ENCODE peak calls at places on chromosomes 1 and 21, in seven cellular contexts. P is right lobe of liver, F is cardiac muscle cell, W is thoracic aorta, D is K562, M is A549, A is pancreas. G is an unnamed sample. For H3K4me1 and H3K9me3, the result is how much of the 10 kb centered on the place peaks cover.

GRCh38 chr1:206117151-206117948 is at the start of gene AVPR1B:
- DNase-seq in P (peak), F (peak), W (no peak), D (no peak), M (peak), A (peak), G (peak)

GRCh38 chr1:27005648-27006496 is 6.8 kb downstream of the TENT5B start:
- DNase-seq in P (no peak), F (no peak), W (no peak), D (no peak), M (no peak), A (no peak), G (no peak)

GRCh38 chr1:200488375-200489165 is 78.7 kb upstream of the ZNF281 start:
- DNase-seq in P (no peak), F (peak), W (no peak), D (peak), M (peak), A (peak), G (peak)

GRCh38 chr1:41892211-41892840 is 26.4 kb downstream of the HIVEP3 start:
- DNase-seq in P (no peak), F (no peak), W (no peak), D (no peak), M (no peak), A (no peak), G (no peak)

GRCh38 chr1:209434066-209434465 is 149.4 kb upstream of the CAMK1G start:
- DNase-seq in P (no peak), F (no peak), W (no peak), D (no peak), M (no peak), A (no peak), G (no peak)

GRCh38 chr1:209190591-209191241 is 392.8 kb upstream of the CAMK1G start:
- DNase-seq in P (peak), F (peak), W (no peak), D (peak), M (peak), A (peak), G (peak)

GRCh38 chr1:26700711-26701110 is 4.9 kb downstream of the ARID1A start:
- DNase-seq in P (no peak), F (no peak), W (no peak), D (no peak), M (no peak), A (no peak), G (no peak)

GRCh38 chr1:85417017-85417416 is 47.9 kb downstream of the DDAH1 start:
- DNase-seq in P (no peak), F (no peak), W (no peak), D (no peak), M (no peak), A (no peak), G (no peak)

GRCh38 chr1:6491076-6491449 is 404 bp downstream of the PLEKHG5 start:
- DNase-seq in P (no peak), F (no peak), W (no peak), D (no peak), M (no peak), A (no peak), G (no peak)

GRCh38 chr1:94892604-94893280 is 34.2 kb downstream of the CNN3 start:
- DNase-seq in P (no peak), F (no peak), W (no peak), D (no peak), M (no peak), A (no peak), G (no peak)

GRCh38 chr1:145782166-145783099 is 41.5 kb downstream of the RNF115 start:
- DNase-seq in P (no peak), F (no peak), W (no peak), D (no peak), M (peak), A (no peak), G (no peak)

GRCh38 chr1:203627819-203628184 is 1.2 kb downstream of the ATP2B4 start:
- DNase-seq in P (no peak), F (no peak), W (no peak), D (no peak), M (no peak), A (no peak), G (peak)

GRCh38 chr1:170133663-170134062 is 12.1 kb upstream of the NTMT2 start:
- DNase-seq in P (no peak), F (no peak), W (no peak), D (no peak), M (no peak), A (no peak), G (no peak)

GRCh38 chr1:40107290-40107959 is 10.4 kb upstream of the PPT1 start:
- DNase-seq in P (no peak), F (no peak), W (no peak), D (no peak), M (no peak), A (no peak), G (no peak)

GRCh38 chr1:85611856-85612255 is 31.3 kb downstream of the CCN1 start:
- DNase-seq in P (no peak), F (peak), W (no peak), D (no peak), M (peak), A (peak), G (peak)

GRCh38 chr1:10917513-10918454 is 94.7 kb upstream of the TARDBP start:
- DNase-seq in P (peak), F (no peak), W (no peak), D (no peak), M (no peak), A (no peak), G (no peak)

GRCh38 chr1:228376262-228376628 is 30.4 kb downstream of the TRIM11 start:
- DNase-seq in P (no peak), F (no peak), W (no peak), D (no peak), M (no peak), A (no peak), G (no peak)

GRCh38 chr1:95451904-95452303 is 217.9 kb downstream of the RWDD3 start:
- DNase-seq in P (no peak), F (peak), W (no peak), D (no peak), M (no peak), A (no peak), G (no peak)

GRCh38 chr1:41919764-41920397 is 1.2 kb upstream of the HIVEP3 start:
- DNase-seq in P (peak), F (peak), W (no peak), D (peak), M (no peak), A (no peak), G (peak)

GRCh38 chr1:41500378-41500777 is 15.9 kb upstream of the EDN2 start:
- DNase-seq in P (no peak), F (no peak), W (peak), D (no peak), M (peak), A (peak), G (no peak)

GRCh38 chr1:156860113-156860638 is 489 bp upstream of the NTRK1 start:
- DNase-seq in P (no peak), F (peak), W (no peak), D (peak), M (peak), A (no peak), G (peak)

GRCh38 chr1:107618539-107618938 is 346.4 kb downstream of the VAV3 start:
- DNase-seq in P (no peak), F (no peak), W (no peak), D (no peak), M (no peak), A (no peak), G (no peak)

GRCh38 chr1:171403396-171403795 is 81.9 kb upstream of the PRRC2C start:
- DNase-seq in P (no peak), F (no peak), W (peak), D (no peak), M (no peak), A (no peak), G (no peak)

GRCh38 chr1:112704511-112704907 is 2.4 kb downstream of the RHOC start:
- DNase-seq in P (no peak), F (no peak), W (no peak), D (no peak), M (no peak), A (no peak), G (no peak)

GRCh38 chr1:84869750-84870149 is 23.3 kb downstream of the LPAR3 start:
- DNase-seq in P (no peak), F (no peak), W (no peak), D (no peak), M (no peak), A (no peak), G (no peak)

GRCh38 chr1:76203132-76203531 is 128.6 kb downstream of the ST6GALNAC3 start:
- DNase-seq in P (no peak), F (no peak), W (no peak), D (no peak), M (no peak), A (no peak), G (no peak)

GRCh38 chr1:1344672-1345361 is 4.4 kb downstream of the DVL1 start:
- DNase-seq in P (no peak), F (peak), W (no peak), D (peak), M (peak), A (no peak), G (no peak)

GRCh38 chr1:42191319-42191718 is 26.8 kb upstream of the GUCA2A start:
- DNase-seq in P (no peak), F (no peak), W (no peak), D (no peak), M (no peak), A (no peak), G (no peak)

GRCh38 chr1:161727343-161727924 is 6.1 kb downstream of the FCRLB start:
- DNase-seq in P (no peak), F (no peak), W (no peak), D (no peak), M (no peak), A (no peak), G (no peak)

GRCh38 chr1:13700521-13701273 is 709 bp downstream of the PRDM2 start:
- DNase-seq in P (peak), F (no peak), W (no peak), D (no peak), M (peak), A (peak), G (peak)

GRCh38 chr1:229148041-229148671 is 122.8 kb upstream of the RAB4A start:
- DNase-seq in P (peak), F (peak), W (no peak), D (peak), M (no peak), A (peak), G (peak)

GRCh38 chr1:207454046-207454964 is at the start of gene CR2:
- DNase-seq in P (peak), F (peak), W (no peak), D (peak), M (peak), A (peak), G (peak)

GRCh38 chr1:14954210-14954609 is 199.3 kb upstream of the TMEM51 start:
- DNase-seq in P (no peak), F (no peak), W (no peak), D (no peak), M (no peak), A (no peak), G (no peak)

GRCh38 chr1:6234502-6235295 is 1.1 kb downstream of the ICMT start:
- DNase-seq in P (no peak), F (no peak), W (no peak), D (no peak), M (no peak), A (no peak), G (no peak)

GRCh38 chr1:111880866-111881837 is 108.3 kb downstream of the KCND3 start:
- DNase-seq in P (peak), F (no peak), W (no peak), D (no peak), M (no peak), A (no peak), G (no peak)

GRCh38 chr1:226185153-226186036 is 1.1 kb downstream of the ACBD3 start:
- DNase-seq in P (no peak), F (no peak), W (no peak), D (no peak), M (no peak), A (no peak), G (no peak)

GRCh38 chr1:39933956-39934941 is 20.7 kb upstream of the MFSD2A start:
- DNase-seq in P (peak), F (no peak), W (peak), D (no peak), M (peak), A (peak), G (no peak)

GRCh38 chr1:73800376-73800775 is 397.6 kb downstream of the LRRIQ3 start:
- DNase-seq in P (no peak), F (no peak), W (no peak), D (no peak), M (no peak), A (no peak), G (no peak)

GRCh38 chr1:20322081-20322824 is 31.6 kb downstream of the VWA5B1 start:
- DNase-seq in P (no peak), F (no peak), W (no peak), D (no peak), M (no peak), A (no peak), G (no peak)

GRCh38 chr21:39363607-39364555 is 15.0 kb upstream of the HMGN1 start:
- DNase-seq in P (no peak), F (no peak), W (no peak), D (peak), M (no peak), A (no peak), G (no peak)
- H3K27ac ChIP-seq in P (no peak), F (no peak), W (no peak), D (peak), M (no peak), A (no peak), G (no peak)

DNA sequence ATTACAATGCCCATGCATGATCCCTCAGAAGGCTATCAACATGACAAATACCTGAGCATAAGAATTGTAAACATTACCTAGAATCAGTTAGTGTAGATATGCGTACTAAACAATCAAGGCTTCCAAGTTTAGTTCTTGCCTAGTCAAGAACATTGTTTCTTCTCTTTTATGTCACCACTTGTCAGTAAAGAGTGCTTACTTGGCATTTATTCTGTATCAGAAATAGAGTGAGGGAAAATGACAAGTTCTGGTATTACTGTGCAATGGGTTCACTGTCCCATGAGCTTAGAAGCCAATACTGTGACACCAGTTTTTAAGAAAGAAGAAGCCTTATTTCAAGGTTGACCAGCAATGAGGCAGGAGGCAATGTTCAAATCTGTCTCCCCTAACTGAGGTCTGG is 22.7 kb upstream of the OR6N2 start:
- DNase-seq in P (no peak), F (no peak), W (no peak), D (no peak), M (no peak), A (no peak), G (no peak)
- H3K4me1 ChIP-seq in P (under half), F (under half), W (under half), D (under half), M (under half), A (under half), G (under half)

DNA sequence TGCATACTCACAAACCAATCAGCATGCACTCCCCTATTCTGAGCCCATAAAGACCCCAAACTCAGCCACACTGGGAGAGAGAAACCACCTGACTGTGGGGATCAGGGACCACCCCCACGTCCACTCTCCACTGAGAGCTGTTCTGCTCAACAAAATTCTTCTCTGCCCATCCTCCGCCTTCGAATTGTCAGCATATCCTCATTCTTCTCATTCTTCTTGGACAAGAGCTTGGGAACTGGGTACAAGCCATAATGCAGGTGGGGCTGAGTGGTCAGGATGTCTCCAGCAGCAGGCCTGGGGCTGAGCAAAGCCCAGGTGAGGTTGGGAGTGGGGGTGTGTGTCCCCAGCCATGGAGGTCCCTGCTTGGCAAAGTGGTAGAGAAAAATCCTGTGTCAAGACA is 34.6 kb upstream of the IFNGR2 start:
- DNase-seq in P (no peak), F (no peak), W (no peak), D (no peak), M (no peak), A (no peak), G (no peak)
- H3K9me3 ChIP-seq in P (under half), F (under half), W (under half), D (under half), M (under half), A (under half), G (under half)

GRCh38 chr1:99758073-99758511 is 8.3 kb downstream of the FRRS1 start:
- DNase-seq in P (no peak), F (no peak), W (no peak), D (no peak), M (no peak), A (no peak), G (no peak)
- H3K27ac ChIP-seq in P (peak), F (no peak), W (no peak), D (peak), M (peak), A (no peak), G (no peak)

GRCh38 chr1:45677751-45678245 is 8.5 kb downstream of the GPBP1L1 start:
- DNase-seq in P (no peak), F (no peak), W (no peak), D (no peak), M (no peak), A (no peak), G (no peak)
- H3K4me1 ChIP-seq in P (half or more), F (under half), W (under half), D (under half), M (half or more), A (half or more), G (under half)

GRCh38 chr1:118786454-118787155 is 201.5 kb downstream of the TBX15 start:
- DNase-seq in P (no peak), F (no peak), W (no peak), D (no peak), M (no peak), A (no peak), G (no peak)

GRCh38 chr1:118785246-118785645 is 202.9 kb downstream of the TBX15 start:
- DNase-seq in P (no peak), F (no peak), W (no peak), D (no peak), M (no peak), A (no peak), G (peak)

GRCh38 chr1:118788372-118788955 is 199.7 kb downstream of the TBX15 start:
- DNase-seq in P (no peak), F (no peak), W (no peak), D (no peak), M (no peak), A (no peak), G (no peak)

DNA sequence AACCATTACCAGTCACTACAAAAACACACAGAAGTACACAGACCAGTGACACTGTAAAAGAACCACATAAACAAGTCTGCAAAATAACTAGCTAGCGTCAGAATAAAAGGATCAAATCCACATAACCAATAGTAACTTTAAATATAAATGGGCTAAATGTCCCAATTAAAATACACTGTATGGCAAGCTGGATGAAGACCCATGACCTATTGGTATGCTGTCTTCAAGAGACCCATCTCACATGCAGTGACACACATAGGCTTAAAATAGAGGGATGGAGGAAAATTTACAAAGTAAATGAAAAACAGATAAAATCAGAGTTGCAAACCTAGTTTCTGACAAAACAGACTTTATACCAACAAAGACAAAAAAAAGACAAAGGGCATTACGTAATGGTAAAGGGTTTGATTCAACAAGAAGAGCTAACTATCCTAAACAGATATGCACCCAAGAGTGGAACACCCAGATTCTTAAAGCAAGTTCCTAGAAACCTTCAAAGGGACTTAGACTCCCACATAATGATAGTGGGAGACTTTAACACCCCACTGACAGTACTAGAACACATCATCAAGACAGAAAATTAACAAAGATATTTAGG is 196.9 kb downstream of the TBX15 start:
- DNase-seq in P (no peak), F (no peak), W (no peak), D (no peak), M (no peak), A (no peak), G (no peak)
- H3K9me3 ChIP-seq in P (under half), F (under half), W (under half), D (under half), M (under half), A (under half), G (under half)

G was measured in neural progenitor cell.